ENCODE peak calls at places on chromosomes 3 and 15, in four cellular contexts. P, C, Q and T are unnamed samples. For H3K36me3, the result is how much of the 10 kb centered on the place peaks cover.

GRCh38 chr3:106333911-106334618 is 465.3 kb upstream of the CBLB start:
- DNase-seq in P (no peak), C (no peak), Q (no peak), T (no peak)

GRCh38 chr3:130658666-130659065 is 88.0 kb downstream of the PIK3R4 start:
- DNase-seq in P (no peak), C (peak), Q (no peak), T (no peak)

GRCh38 chr3:61564405-61565059 is 3.2 kb downstream of the PTPRG start:
- DNase-seq in P (no peak), C (peak), Q (peak), T (no peak)

GRCh38 chr3:76097588-76097975 is 312.2 kb upstream of the ZNF717 start:
- DNase-seq in P (no peak), C (no peak), Q (no peak), T (no peak)

GRCh38 chr15:99440551-99441426 is 125.0 kb upstream of the MEF2A start:
- DNase-seq in P (no peak), C (no peak), Q (peak), T (no peak)

GRCh38 chr3:38028621-38029361 is 651 bp downstream of the PLCD1 start:
- DNase-seq in P (no peak), C (no peak), Q (no peak), T (no peak)

GRCh38 chr3:176814252-176814651 is 383.0 kb downstream of the TBL1XR1 start:
- DNase-seq in P (peak), C (peak), Q (peak), T (no peak)

GRCh38 chr15:95304116-95304873 is 1026.2 kb upstream of the NR2F2 start:
- DNase-seq in P (no peak), C (peak), Q (no peak), T (no peak)

GRCh38 chr15:36856339-36856973 is 243.9 kb downstream of the MEIS2 start:
- DNase-seq in P (no peak), C (no peak), Q (no peak), T (no peak)

GRCh38 chr3:30737746-30738499 is 131.5 kb downstream of the TGFBR2 start:
- DNase-seq in P (no peak), C (no peak), Q (no peak), T (no peak)

GRCh38 chr15:27989428-27989827 is 109.7 kb downstream of the OCA2 start:
- DNase-seq in P (no peak), C (no peak), Q (no peak), T (no peak)

GRCh38 chr3:107957506-107957905 is 133.3 kb downstream of the CD47 start:
- DNase-seq in P (no peak), C (no peak), Q (no peak), T (no peak)

GRCh38 chr15:35698978-35699377 is 153.0 kb upstream of the DPH6 start:
- DNase-seq in P (no peak), C (no peak), Q (no peak), T (no peak)

GRCh38 chr15:89051875-89052274 is 36.4 kb upstream of the ABHD2 start:
- DNase-seq in P (no peak), C (no peak), Q (no peak), T (no peak)
- H3K9ac ChIP-seq in P (no peak), C (no peak), Q (no peak), T (no peak)

GRCh38 chr3:141738636-141739363 is 702 bp downstream of the RNF7 start:
- DNase-seq in P (no peak), C (peak), Q (peak), T (no peak)
- TF ChIP-seq POLR2AphosphoS5 in P (no peak), C (no peak), Q (no peak), T (no peak)

GRCh38 chr3:47985376-47985775 is 30.8 kb downstream of the MAP4 start:
- DNase-seq in P (no peak), C (peak), Q (no peak), T (peak)

GRCh38 chr3:47994180-47994579 is 22.0 kb downstream of the MAP4 start:
- DNase-seq in P (no peak), C (no peak), Q (no peak), T (no peak)

GRCh38 chr3:47989981-47990440 is 26.2 kb downstream of the MAP4 start:
- DNase-seq in P (peak), C (peak), Q (peak), T (peak)

GRCh38 chr3:47996440-47996839 is 19.8 kb downstream of the MAP4 start:
- DNase-seq in P (no peak), C (no peak), Q (no peak), T (no peak)

GRCh38 chr3:47991341-47991740 is 24.9 kb downstream of the MAP4 start:
- DNase-seq in P (no peak), C (no peak), Q (no peak), T (no peak)
- H3K36me3 ChIP-seq in P (under half), C (under half), Q (under half), T (under half)

DNA sequence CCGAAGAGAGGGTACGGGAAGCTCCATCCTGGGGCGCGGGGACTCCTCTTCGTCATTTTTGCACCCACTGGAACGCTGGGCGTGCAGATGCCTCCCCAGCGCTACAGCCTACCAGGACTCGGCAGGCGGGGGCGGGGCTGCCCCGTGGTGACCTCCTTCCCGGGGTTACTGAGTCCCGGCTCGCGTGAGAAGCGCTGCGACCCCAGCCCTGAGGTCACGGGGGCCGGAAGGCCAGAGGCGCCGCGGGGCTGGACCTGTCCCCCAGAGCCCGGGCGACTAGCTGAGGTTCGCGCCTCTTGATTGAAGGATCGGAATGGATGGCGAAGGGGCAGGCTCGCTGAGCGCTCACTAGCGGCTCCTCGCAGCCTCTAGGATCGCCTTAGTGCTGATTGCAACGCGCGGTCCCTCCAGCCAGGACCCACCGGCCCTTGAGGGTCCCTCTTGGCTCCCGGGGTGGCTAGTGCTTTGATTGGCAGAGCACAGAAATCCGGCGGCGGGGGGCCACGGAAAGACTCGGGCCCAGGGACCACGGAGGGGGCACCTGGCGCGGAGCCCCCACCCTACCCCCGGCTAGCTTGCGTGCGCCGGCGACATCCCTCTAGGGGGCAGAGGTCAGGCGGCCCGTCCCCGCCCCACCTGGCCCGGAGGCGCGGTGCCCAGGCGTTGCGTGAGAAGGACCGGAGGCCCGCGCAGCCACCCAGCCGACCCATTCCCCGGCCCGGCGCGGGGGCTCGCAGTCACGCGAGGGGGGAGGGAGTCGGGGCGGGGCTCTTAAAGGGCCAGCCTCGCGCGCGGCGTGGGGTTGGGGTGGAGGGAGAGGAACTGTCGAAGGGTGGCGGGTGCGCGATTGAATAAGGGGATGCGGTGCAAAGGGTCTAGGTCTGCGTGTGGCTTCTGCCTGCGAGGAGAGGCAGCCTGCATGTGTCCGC is 781 bp upstream of the CYP1A1 start:
- DNase-seq in P (no peak), C (peak), Q (peak), T (no peak)
- H3K9ac ChIP-seq in P (peak), C (peak), Q (no peak), T (no peak)

DNA sequence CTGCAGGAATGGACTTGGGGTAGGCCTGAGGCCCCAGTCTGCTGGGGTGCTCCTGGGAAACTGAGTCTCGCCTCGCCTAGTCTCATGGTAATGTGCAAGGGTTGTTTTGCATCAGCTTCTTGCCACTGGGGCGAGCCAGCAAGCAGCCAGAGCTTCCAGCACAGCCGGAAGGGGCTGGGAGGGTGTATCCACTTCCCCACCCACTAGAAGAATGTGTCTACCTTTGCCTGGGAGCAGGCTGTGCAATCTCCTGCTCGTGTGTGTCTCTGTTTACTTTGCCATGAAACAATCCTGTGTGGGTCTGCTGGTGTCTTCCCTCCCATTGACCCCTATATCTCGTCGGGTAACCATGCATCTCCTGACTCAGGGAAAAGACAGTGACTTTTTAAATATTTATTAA is 21.8 kb upstream of the ERICH6 start:
- DNase-seq in P (no peak), C (no peak), Q (no peak), T (no peak)
- TF ChIP-seq POLR2AphosphoS5 in P (no peak), C (no peak), Q (no peak), T (no peak)

DNA sequence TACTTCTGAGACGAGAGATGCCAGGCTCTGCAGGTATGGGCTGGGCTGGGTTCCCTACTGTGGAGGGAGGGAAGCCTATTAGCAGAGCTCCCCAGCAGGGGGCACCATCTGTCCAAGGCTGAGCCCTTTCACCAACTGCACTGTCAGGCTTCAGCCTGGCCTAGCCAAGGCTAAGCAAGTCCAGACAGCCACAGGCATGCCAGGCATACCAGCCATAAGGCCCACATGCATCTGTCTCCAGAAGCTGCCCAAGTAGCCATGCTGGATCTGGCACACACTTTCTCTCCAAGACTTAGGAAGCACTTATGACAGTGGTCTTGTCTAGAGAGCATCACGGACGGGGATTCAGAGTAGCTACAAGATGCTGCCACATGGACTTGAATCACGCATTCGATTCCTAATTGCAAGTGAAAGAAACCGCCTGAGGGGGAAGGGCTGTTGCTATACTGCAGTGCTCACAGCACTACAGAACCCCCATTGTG is 28.3 kb downstream of the RUVBL1 start:
- DNase-seq in P (peak), C (peak), Q (peak), T (no peak)
- H3K36me3 ChIP-seq in P (half or more), C (under half), Q (under half), T (half or more)

GRCh38 chr3:179743913-179744312 is 91.1 kb downstream of the USP13 start:
- DNase-seq in P (no peak), C (no peak), Q (no peak), T (no peak)
- H3K9ac ChIP-seq in P (no peak), C (no peak), Q (no peak), T (no peak)

DNA sequence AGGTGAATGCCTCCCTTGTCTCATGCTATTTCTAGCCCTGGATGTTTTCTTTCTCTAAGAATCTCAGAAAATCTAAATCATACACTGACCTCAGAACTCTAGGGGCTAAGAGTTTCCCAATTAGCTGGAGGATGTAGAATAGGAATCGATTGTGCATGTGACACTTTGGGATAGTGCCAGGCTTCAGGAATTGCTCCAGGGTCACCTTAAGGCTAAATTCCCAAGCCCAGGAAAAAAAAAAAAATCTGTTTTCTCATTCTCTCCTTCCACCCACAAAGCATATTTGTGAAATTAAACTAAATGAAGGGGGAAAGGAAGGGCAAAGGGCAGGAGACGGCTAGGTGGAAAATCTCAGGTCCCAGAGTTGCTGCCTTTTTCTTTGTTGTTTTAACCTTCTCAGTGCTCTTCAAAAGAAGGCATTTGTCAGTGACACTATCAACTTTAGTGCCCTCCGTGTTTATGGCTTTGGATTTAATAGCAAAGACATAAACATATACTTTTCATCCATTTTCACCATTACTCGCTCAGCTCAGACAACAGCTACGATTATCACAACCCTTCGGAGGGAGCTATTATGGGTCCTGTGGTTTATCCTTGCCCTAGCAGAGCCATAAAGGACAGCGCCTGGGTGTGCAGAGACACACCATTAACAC is 271.8 kb downstream of the PDZRN3 start:
- DNase-seq in P (no peak), C (no peak), Q (no peak), T (no peak)
- TF ChIP-seq POLR2AphosphoS5 in P (no peak), C (no peak), Q (no peak), T (no peak)

GRCh38 chr3:14467723-14468620 is 65.6 kb downstream of the SLC6A6 start:
- DNase-seq in P (no peak), C (peak), Q (peak), T (no peak)
- H3K36me3 ChIP-seq in P (under half), C (under half), Q (under half), T (under half)

GRCh38 chr3:36114353-36114752 is 266.0 kb upstream of the STAC start:
- DNase-seq in P (no peak), C (no peak), Q (no peak), T (no peak)
- H3K9ac ChIP-seq in P (no peak), C (no peak), Q (no peak), T (no peak)